ENCODE peak calls at places on chromosomes 2 and 18, in nine cellular contexts. C, D, X, E, H, R, G, M and B are unnamed samples.

GRCh38 chr2:126720031-126720368 is 64.0 kb downstream of the GYPC start:
- DNase-seq in C (no peak), D (no peak), X (no peak), E (no peak), H (no peak), R (no peak), G (no peak), M (no peak), B (peak)

GRCh38 chr2:72969706-72970105 is 52.4 kb downstream of the EMX1 start:
- DNase-seq in C (no peak), D (no peak), X (no peak), E (no peak), H (no peak), R (no peak), G (no peak), M (no peak), B (no peak)

GRCh38 chr2:233152541-233152940 is 92.4 kb downstream of the INPP5D start:
- DNase-seq in C (no peak), D (no peak), X (no peak), E (peak), H (no peak), R (no peak), G (peak), M (no peak), B (no peak)

GRCh38 chr2:189628817-189629552 is 32.3 kb upstream of the ASNSD1 start:
- DNase-seq in C (no peak), D (no peak), X (no peak), E (no peak), H (no peak), R (peak), G (peak), M (no peak), B (no peak)

GRCh38 chr18:62485684-62486083 is 37.1 kb upstream of the ZCCHC2 start:
- DNase-seq in C (no peak), D (peak), X (no peak), E (peak), H (peak), R (peak), G (peak), M (no peak), B (peak)

GRCh38 chr2:28375742-28376631 is 16.7 kb upstream of the FOSL2 start:
- DNase-seq in C (no peak), D (no peak), X (no peak), E (no peak), H (no peak), R (no peak), G (no peak), M (no peak), B (no peak)

GRCh38 chr2:29238497-29238896 is 123.3 kb downstream of the CLIP4 start:
- DNase-seq in C (no peak), D (no peak), X (no peak), E (no peak), H (peak), R (peak), G (peak), M (peak), B (peak)

GRCh38 chr2:207317358-207317984 is 151.7 kb upstream of the KLF7 start:
- DNase-seq in C (no peak), D (no peak), X (no peak), E (peak), H (no peak), R (peak), G (peak), M (no peak), B (peak)

GRCh38 chr2:135963841-135964240 is 21.6 kb downstream of the DARS1 start:
- DNase-seq in C (no peak), D (no peak), X (no peak), E (peak), H (no peak), R (peak), G (no peak), M (no peak), B (no peak)

GRCh38 chr18:54712315-54712714 is 116.0 kb upstream of the RAB27B start:
- DNase-seq in C (no peak), D (peak), X (no peak), E (peak), H (no peak), R (peak), G (peak), M (no peak), B (peak)

GRCh38 chr2:118992740-118993391 is 50.9 kb downstream of the MARCO start:
- DNase-seq in C (no peak), D (no peak), X (no peak), E (no peak), H (no peak), R (peak), G (no peak), M (no peak), B (no peak)

GRCh38 chr2:228699888-228700287 is 518.4 kb upstream of the SPHKAP start:
- DNase-seq in C (no peak), D (no peak), X (no peak), E (no peak), H (no peak), R (no peak), G (peak), M (no peak), B (no peak)

GRCh38 chr2:228699400-228699799 is 517.9 kb upstream of the SPHKAP start:
- DNase-seq in C (no peak), D (no peak), X (no peak), E (peak), H (no peak), R (no peak), G (peak), M (no peak), B (peak)

GRCh38 chr2:228697456-228697855 is 516.0 kb upstream of the SPHKAP start:
- DNase-seq in C (no peak), D (no peak), X (no peak), E (no peak), H (no peak), R (no peak), G (no peak), M (no peak), B (no peak)

GRCh38 chr2:228700638-228701037 is 519.2 kb upstream of the SPHKAP start:
- DNase-seq in C (no peak), D (no peak), X (no peak), E (peak), H (peak), R (peak), G (peak), M (no peak), B (peak)

GRCh38 chr2:228698963-228699362 is 517.5 kb upstream of the SPHKAP start:
- DNase-seq in C (no peak), D (no peak), X (no peak), E (no peak), H (no peak), R (peak), G (peak), M (no peak), B (no peak)
- TF ChIP-seq CTCF in C (no peak), D (no peak), X (no peak), E (no peak), H (no peak), R (no peak), G (no peak), M (no peak), B (no peak)

DNA sequence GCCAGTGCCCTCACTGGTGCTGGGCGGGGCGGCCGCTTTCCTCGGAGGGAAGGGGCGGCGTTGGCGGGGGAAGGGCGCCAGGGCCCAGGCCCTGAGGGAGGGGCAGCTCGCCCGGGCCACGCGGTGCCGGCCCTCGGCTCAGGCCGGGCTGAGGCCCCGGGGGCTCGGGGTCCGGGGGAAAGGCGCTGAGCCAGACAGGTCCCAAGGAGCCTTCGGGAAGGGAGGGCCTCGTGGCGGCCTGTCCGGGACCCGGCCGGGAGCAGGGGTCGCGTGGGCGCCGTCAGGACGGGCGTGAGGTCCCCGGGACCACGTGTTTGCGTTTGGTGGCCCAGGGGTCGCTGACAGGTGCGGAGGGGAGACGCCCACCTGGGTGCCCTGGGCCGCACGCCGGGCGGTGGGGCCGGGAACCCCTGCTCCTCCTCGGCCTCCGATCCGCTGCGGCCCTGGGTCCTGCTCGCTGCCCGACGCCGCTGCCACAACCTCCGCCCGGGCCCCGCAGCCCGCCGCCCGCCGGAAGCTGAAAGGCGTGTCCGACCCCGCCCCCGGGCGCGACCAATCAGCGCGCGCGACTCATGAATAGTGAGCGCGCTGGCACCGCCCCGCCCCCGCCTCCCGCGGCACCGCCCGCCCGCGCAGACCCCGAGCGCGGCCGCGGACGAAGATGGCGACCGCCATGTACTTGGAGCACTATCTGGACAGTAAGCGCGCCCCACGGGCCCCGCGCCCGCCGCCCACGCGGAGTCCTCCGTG is at the start of gene ING5:
- DNase-seq in C (peak), D (peak), X (peak), E (peak), H (peak), R (peak), G (peak), M (peak), B (peak)
- TF ChIP-seq CTCF in C (no peak), D (no peak), X (no peak), E (no peak), H (no peak), R (no peak), G (no peak), M (no peak), B (peak)

GRCh38 chr2:196639180-196640030 is at the start of gene CCDC150:
- DNase-seq in C (peak), D (peak), X (peak), E (peak), H (peak), R (peak), G (peak), M (peak), B (peak)
- TF ChIP-seq CTCF in C (no peak), D (peak), X (peak), E (peak), H (no peak), R (peak), G (peak), M (no peak), B (no peak)

DNA sequence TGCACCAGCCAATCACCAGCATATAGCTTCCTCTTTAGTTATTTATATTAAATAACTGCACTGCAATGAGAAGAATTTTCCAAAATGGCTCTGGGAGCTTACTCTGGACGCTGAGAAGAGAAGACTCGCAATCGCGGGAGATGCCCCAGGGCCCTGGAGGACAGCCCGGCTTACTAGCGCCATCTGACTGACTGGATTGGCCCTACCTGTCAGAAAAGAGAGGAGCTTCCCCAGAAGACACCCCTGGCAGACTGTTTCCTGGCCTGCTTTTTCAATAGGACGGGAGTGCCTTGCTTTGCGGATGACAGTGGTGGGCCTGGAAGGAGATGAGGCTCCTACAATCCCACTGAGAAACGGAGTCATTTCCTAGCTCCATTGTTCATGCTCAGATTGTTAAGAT is 91.9 kb downstream of the GALR1 start:
- DNase-seq in C (no peak), D (no peak), X (no peak), E (no peak), H (no peak), R (no peak), G (no peak), M (no peak), B (no peak)
- TF ChIP-seq CTCF in C (no peak), D (no peak), X (no peak), E (no peak), H (no peak), R (no peak), G (no peak), M (no peak), B (no peak)